ENCODE peak calls at places on chromosomes 1 and 21, in seven cellular contexts. One of them, this sample, is unnamed. For H3K4me1, the result is how much of the 10 kb centered on the place peaks cover.

GRCh38 chr1:64163972-64164371 is 39.5 kb upstream of the UBE2U start:
- DNase-seq in ovary: no peak
- DNase-seq in A549: peak
- DNase-seq in upper lobe of left lung: no peak
- DNase-seq in transverse colon: no peak
- DNase-seq in suprapubic skin: no peak
- DNase-seq in tibial nerve: no peak
- DNase-seq in this sample: no peak

GRCh38 chr1:22444856-22445255 is 6.8 kb upstream of the ZBTB40 start:
- DNase-seq in ovary: no peak
- DNase-seq in A549: no peak
- DNase-seq in upper lobe of left lung: no peak
- DNase-seq in transverse colon: no peak
- DNase-seq in suprapubic skin: no peak
- DNase-seq in tibial nerve: no peak
- DNase-seq in this sample: no peak

GRCh38 chr1:18419123-18419844 is 61.4 kb upstream of the KLHDC7A start:
- DNase-seq in ovary: no peak
- DNase-seq in A549: no peak
- DNase-seq in upper lobe of left lung: no peak
- DNase-seq in transverse colon: no peak
- DNase-seq in suprapubic skin: no peak
- DNase-seq in tibial nerve: no peak
- DNase-seq in this sample: no peak

GRCh38 chr1:18400347-18401102 is 80.2 kb upstream of the KLHDC7A start:
- DNase-seq in ovary: no peak
- DNase-seq in A549: no peak
- DNase-seq in upper lobe of left lung: no peak
- DNase-seq in transverse colon: peak
- DNase-seq in suprapubic skin: no peak
- DNase-seq in tibial nerve: no peak
- DNase-seq in this sample: no peak

GRCh38 chr1:202623075-202623474 is 87.2 kb downstream of the SYT2 start:
- DNase-seq in ovary: peak
- DNase-seq in A549: no peak
- DNase-seq in upper lobe of left lung: peak
- DNase-seq in transverse colon: no peak
- DNase-seq in suprapubic skin: no peak
- DNase-seq in tibial nerve: no peak
- DNase-seq in this sample: no peak

GRCh38 chr1:69862906-69863305 is 295.2 kb downstream of the LRRC7 start:
- DNase-seq in ovary: no peak
- DNase-seq in A549: no peak
- DNase-seq in upper lobe of left lung: no peak
- DNase-seq in transverse colon: no peak
- DNase-seq in suprapubic skin: no peak
- DNase-seq in tibial nerve: no peak
- DNase-seq in this sample: no peak

GRCh38 chr1:31761883-31762282 is 2.3 kb downstream of the ADGRB2 start:
- DNase-seq in ovary: no peak
- DNase-seq in A549: no peak
- DNase-seq in upper lobe of left lung: no peak
- DNase-seq in transverse colon: no peak
- DNase-seq in suprapubic skin: no peak
- DNase-seq in tibial nerve: no peak
- DNase-seq in this sample: no peak

GRCh38 chr1:182069028-182069466 is 7.5 kb upstream of the ZNF648 start:
- DNase-seq in ovary: peak
- DNase-seq in A549: peak
- DNase-seq in upper lobe of left lung: no peak
- DNase-seq in transverse colon: peak
- DNase-seq in suprapubic skin: no peak
- DNase-seq in tibial nerve: no peak
- DNase-seq in this sample: no peak

GRCh38 chr1:23341829-23342697 is 2.0 kb downstream of the HNRNPR start:
- DNase-seq in ovary: no peak
- DNase-seq in A549: no peak
- DNase-seq in upper lobe of left lung: no peak
- DNase-seq in transverse colon: no peak
- DNase-seq in suprapubic skin: no peak
- DNase-seq in tibial nerve: no peak
- DNase-seq in this sample: no peak

GRCh38 chr1:9267827-9268581 is 24.7 kb upstream of the SPSB1 start:
- DNase-seq in ovary: no peak
- DNase-seq in A549: no peak
- DNase-seq in upper lobe of left lung: no peak
- DNase-seq in transverse colon: no peak
- DNase-seq in suprapubic skin: no peak
- DNase-seq in tibial nerve: no peak
- DNase-seq in this sample: no peak

GRCh38 chr1:205716371-205717132 is 33.4 kb downstream of the NUCKS1 start:
- DNase-seq in ovary: no peak
- DNase-seq in A549: no peak
- DNase-seq in upper lobe of left lung: no peak
- DNase-seq in transverse colon: no peak
- DNase-seq in suprapubic skin: no peak
- DNase-seq in tibial nerve: no peak
- DNase-seq in this sample: no peak

GRCh38 chr1:11069233-11069950 is 9.6 kb upstream of the SRM start:
- DNase-seq in ovary: no peak
- DNase-seq in A549: no peak
- DNase-seq in upper lobe of left lung: no peak
- DNase-seq in transverse colon: no peak
- DNase-seq in suprapubic skin: peak
- DNase-seq in tibial nerve: no peak
- DNase-seq in this sample: no peak

GRCh38 chr1:211591980-211592493 is 13.1 kb upstream of the SLC30A1 start:
- DNase-seq in ovary: no peak
- DNase-seq in A549: peak
- DNase-seq in upper lobe of left lung: no peak
- DNase-seq in transverse colon: no peak
- DNase-seq in suprapubic skin: no peak
- DNase-seq in tibial nerve: no peak
- DNase-seq in this sample: no peak

DNA sequence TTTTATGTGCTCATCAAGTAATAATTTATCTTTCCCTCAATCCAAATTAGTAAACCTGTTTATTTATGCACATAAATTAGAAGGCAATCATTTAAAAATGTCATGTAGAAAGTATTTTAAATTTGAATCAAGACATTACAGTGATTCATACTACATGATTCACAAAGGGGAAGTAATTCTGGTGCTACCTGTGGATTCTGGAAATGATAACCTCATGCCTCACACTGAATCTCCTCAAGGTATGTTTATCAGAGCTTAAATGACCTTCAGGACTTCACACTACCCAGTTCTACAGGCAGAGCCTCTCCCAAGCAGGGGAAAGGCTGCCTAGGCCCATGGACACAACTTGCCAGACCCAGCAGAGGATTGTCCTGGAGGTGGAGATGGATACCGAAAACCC is 25.2 kb upstream of the TDRD10 start:
- DNase-seq in ovary: no peak
- DNase-seq in A549: no peak
- DNase-seq in upper lobe of left lung: no peak
- DNase-seq in transverse colon: peak
- DNase-seq in suprapubic skin: no peak
- DNase-seq in tibial nerve: no peak
- DNase-seq in this sample: no peak
- H3K4me1 ChIP-seq in ovary: under half
- H3K4me1 ChIP-seq in A549: under half
- H3K4me1 ChIP-seq in upper lobe of left lung: under half
- H3K4me1 ChIP-seq in transverse colon: half or more
- H3K4me1 ChIP-seq in suprapubic skin: under half
- H3K4me1 ChIP-seq in tibial nerve: under half
- H3K4me1 ChIP-seq in this sample: under half

DNA sequence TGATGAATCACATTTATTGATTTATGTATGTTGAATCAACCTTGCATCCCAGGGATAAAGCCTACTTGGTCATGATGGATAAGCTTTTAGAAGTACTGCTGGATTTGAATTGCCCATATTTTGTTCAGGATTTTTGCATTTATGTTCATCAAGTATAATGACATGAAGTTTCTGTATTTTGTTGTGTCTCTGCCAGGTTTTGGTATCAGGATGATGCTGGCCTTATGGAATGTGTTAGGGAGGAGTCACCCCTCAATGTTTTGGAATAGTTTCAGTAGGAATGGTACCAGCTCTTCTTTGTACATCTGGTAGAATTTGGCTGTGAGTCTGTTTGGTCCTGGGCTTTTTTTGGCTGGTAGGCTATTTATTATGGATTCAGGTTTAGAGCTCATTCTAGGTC is 1643.1 kb upstream of the B3GALT2 start:
- DNase-seq in ovary: no peak
- DNase-seq in A549: no peak
- DNase-seq in upper lobe of left lung: no peak
- DNase-seq in transverse colon: no peak
- DNase-seq in suprapubic skin: no peak
- DNase-seq in tibial nerve: no peak
- DNase-seq in this sample: no peak
- TF ChIP-seq EP300 in ovary: no peak
- TF ChIP-seq EP300 in A549: no peak
- TF ChIP-seq EP300 in upper lobe of left lung: no peak
- TF ChIP-seq EP300 in transverse colon: no peak
- TF ChIP-seq EP300 in suprapubic skin: no peak
- TF ChIP-seq EP300 in tibial nerve: no peak
- TF ChIP-seq EP300 in this sample: no peak

GRCh38 chr1:213984387-213985180 is 3.2 kb upstream of the PROX1 start:
- DNase-seq in ovary: no peak
- DNase-seq in A549: no peak
- DNase-seq in upper lobe of left lung: no peak
- DNase-seq in transverse colon: no peak
- DNase-seq in suprapubic skin: no peak
- DNase-seq in tibial nerve: no peak
- DNase-seq in this sample: no peak

GRCh38 chr1:213986020-213986924 is 1.5 kb upstream of the PROX1 start:
- DNase-seq in ovary: no peak
- DNase-seq in A549: no peak
- DNase-seq in upper lobe of left lung: no peak
- DNase-seq in transverse colon: no peak
- DNase-seq in suprapubic skin: no peak
- DNase-seq in tibial nerve: no peak
- DNase-seq in this sample: no peak

GRCh38 chr1:213986925-213987250 is 885 bp upstream of the PROX1 start:
- DNase-seq in ovary: no peak
- DNase-seq in A549: no peak
- DNase-seq in upper lobe of left lung: no peak
- DNase-seq in transverse colon: no peak
- DNase-seq in suprapubic skin: no peak
- DNase-seq in tibial nerve: no peak
- DNase-seq in this sample: no peak

GRCh38 chr1:213983589-213984386 is 4.0 kb upstream of the PROX1 start:
- DNase-seq in ovary: no peak
- DNase-seq in A549: no peak
- DNase-seq in upper lobe of left lung: peak
- DNase-seq in transverse colon: no peak
- DNase-seq in suprapubic skin: no peak
- DNase-seq in tibial nerve: no peak
- DNase-seq in this sample: no peak

GRCh38 chr1:213985181-213986019 is 2.4 kb upstream of the PROX1 start:
- DNase-seq in ovary: no peak
- DNase-seq in A549: no peak
- DNase-seq in upper lobe of left lung: peak
- DNase-seq in transverse colon: no peak
- DNase-seq in suprapubic skin: no peak
- DNase-seq in tibial nerve: no peak
- DNase-seq in this sample: no peak
- H3K4me3 ChIP-seq in ovary: no peak
- H3K4me3 ChIP-seq in A549: no peak
- H3K4me3 ChIP-seq in upper lobe of left lung: no peak
- H3K4me3 ChIP-seq in transverse colon: no peak
- H3K4me3 ChIP-seq in suprapubic skin: peak
- H3K4me3 ChIP-seq in tibial nerve: no peak
- H3K4me3 ChIP-seq in this sample: peak

DNA sequence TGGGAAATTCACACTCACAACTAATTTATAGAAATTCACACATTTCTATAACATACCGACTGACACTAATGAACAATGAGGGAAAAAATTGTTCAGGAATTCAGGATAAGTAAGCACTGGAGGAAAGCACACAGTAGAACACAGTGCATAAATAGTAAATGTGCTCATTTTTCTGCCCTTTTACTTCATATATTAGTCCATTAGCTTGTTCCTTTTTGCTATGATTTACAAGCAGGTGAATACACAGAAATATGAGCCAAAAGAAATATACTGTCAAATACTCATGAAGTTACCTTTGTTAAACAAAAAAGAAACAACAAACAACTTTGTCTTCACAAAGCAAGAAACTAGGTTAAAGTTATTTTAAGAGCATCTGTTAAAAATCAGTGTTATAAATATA is 11.3 kb downstream of the NRIP1 start:
- DNase-seq in ovary: no peak
- DNase-seq in A549: no peak
- DNase-seq in upper lobe of left lung: no peak
- DNase-seq in transverse colon: no peak
- DNase-seq in suprapubic skin: no peak
- DNase-seq in tibial nerve: no peak
- DNase-seq in this sample: no peak
- H3K4me1 ChIP-seq in ovary: under half
- H3K4me1 ChIP-seq in A549: half or more
- H3K4me1 ChIP-seq in upper lobe of left lung: under half
- H3K4me1 ChIP-seq in transverse colon: half or more
- H3K4me1 ChIP-seq in suprapubic skin: half or more
- H3K4me1 ChIP-seq in tibial nerve: half or more
- H3K4me1 ChIP-seq in this sample: half or more

GRCh38 chr1:200916681-200917080 is 22.0 kb downstream of the INAVA start:
- DNase-seq in ovary: no peak
- DNase-seq in A549: no peak
- DNase-seq in upper lobe of left lung: no peak
- DNase-seq in transverse colon: no peak
- DNase-seq in suprapubic skin: no peak
- DNase-seq in tibial nerve: no peak
- DNase-seq in this sample: no peak
- TF ChIP-seq EP300 in ovary: no peak
- TF ChIP-seq EP300 in A549: no peak
- TF ChIP-seq EP300 in upper lobe of left lung: no peak
- TF ChIP-seq EP300 in transverse colon: no peak
- TF ChIP-seq EP300 in suprapubic skin: no peak
- TF ChIP-seq EP300 in tibial nerve: no peak
- TF ChIP-seq EP300 in this sample: no peak

DNA sequence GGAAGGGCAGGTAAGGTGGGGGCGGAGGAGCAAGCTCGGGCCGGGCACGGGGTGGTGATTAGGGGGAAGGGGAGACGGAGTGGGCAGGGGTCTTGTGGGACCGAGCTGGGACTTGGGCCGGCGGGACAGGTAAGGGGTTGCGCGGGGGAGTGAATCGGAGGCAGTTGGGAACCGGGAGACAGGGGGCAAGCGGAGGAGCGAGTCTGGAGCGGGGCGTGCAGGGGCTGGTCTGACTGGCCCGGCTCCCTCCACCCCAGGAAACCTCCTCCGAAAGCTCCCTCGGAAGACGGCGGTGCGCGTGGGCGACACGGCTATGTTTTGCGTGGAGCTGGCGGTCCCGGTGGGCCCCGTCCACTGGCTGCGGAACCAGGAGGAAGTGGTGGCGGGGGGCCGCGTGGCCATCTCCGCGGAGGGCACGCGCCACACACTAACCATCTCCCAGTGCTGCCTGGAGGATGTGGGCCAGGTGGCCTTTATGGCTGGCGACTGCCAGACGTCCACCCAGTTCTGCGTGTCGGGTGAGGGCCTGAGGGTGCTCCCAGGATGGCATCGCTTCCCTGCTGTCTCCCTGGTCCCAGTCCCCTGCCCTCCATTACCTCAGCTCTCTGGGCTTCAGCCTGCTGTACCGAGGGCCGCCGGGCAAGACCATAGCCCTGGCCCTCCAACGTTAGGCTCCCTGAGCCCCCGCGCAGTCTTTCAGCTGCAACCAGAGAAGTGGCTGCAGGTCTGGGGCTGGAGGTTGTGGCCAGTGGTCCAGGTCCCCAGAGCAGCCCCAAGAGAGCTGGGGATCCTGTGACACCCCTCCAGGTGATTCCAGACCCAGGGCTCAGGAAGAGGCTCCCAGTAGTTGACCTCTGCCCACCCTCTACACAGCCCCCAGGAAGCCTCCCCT is 6.3 kb downstream of the OBSCN start:
- DNase-seq in ovary: no peak
- DNase-seq in A549: no peak
- DNase-seq in upper lobe of left lung: peak
- DNase-seq in transverse colon: no peak
- DNase-seq in suprapubic skin: no peak
- DNase-seq in tibial nerve: no peak
- DNase-seq in this sample: no peak
- H3K4me3 ChIP-seq in ovary: peak
- H3K4me3 ChIP-seq in A549: peak
- H3K4me3 ChIP-seq in upper lobe of left lung: peak
- H3K4me3 ChIP-seq in transverse colon: peak
- H3K4me3 ChIP-seq in suprapubic skin: peak
- H3K4me3 ChIP-seq in tibial nerve: peak
- H3K4me3 ChIP-seq in this sample: peak

This sample was measured in esophagus muscularis mucosa.